ENCODE peak calls at places on chromosome 19, in six cellular contexts. H is H9, J is tibial artery, X is cardiac fibroblast, I is GM19239, K is HS-5. T is an unnamed sample.
A peak's percentile ranks its signal among the peaks of the same experiment; 100 is the strongest.

GRCh38 chr19:7986321-7987083 is 18.9 kb downstream of the ELAVL1 start:
- DNase-seq in I (no peak), X (peak; percentile 63), H (no peak), K (no peak), J (no peak), T (peak; percentile 38)

GRCh38 chr19:8655340-8655709 is 24.9 kb downstream of the NFILZ start:
- DNase-seq in X (no peak), I (no peak), H (no peak), J (no peak), K (no peak), T (no peak)

GRCh38 chr19:6020972-6021805 is 43.2 kb upstream of the RANBP3 start:
- DNase-seq in J (no peak), I (no peak), K (no peak), X (no peak), H (no peak), T (no peak)

GRCh38 chr19:48480476-48481190 is 11.5 kb downstream of the CYTH2 start:
- DNase-seq in X (peak; percentile 43), K (no peak), J (peak; percentile 53), H (no peak), I (no peak), T (no peak)

GRCh38 chr19:16402076-16402475 is 69.7 kb downstream of the EPS15L1 start:
- DNase-seq in X (no peak), K (no peak), J (no peak), H (no peak), I (no peak), T (no peak)

GRCh38 chr19:13155472-13156284 is 5.5 kb downstream of the IER2 start:
- DNase-seq in H (peak; percentile 94), K (no peak), J (peak; percentile 74), I (no peak), X (peak; percentile 94), T (no peak)

GRCh38 chr19:4012092-4012974 is 4.8 kb downstream of the PIAS4 start:
- DNase-seq in X (no peak), I (no peak), K (no peak), J (no peak), H (no peak), T (no peak)

GRCh38 chr19:11931051-11931450 is 6.1 kb downstream of the ZNF700 start:
- DNase-seq in I (no peak), J (no peak), X (no peak), K (no peak), H (no peak), T (no peak)

GRCh38 chr19:45403781-45404556 is 900 bp downstream of the PPP1R13L start:
- DNase-seq in J (peak; percentile 45), I (no peak), K (no peak), X (no peak), H (peak; percentile 92), T (no peak)

GRCh38 chr19:38209671-38210457 is 14.2 kb downstream of the DPF1 start:
- DNase-seq in J (peak; percentile 74), I (no peak), K (no peak), H (peak; percentile 72), X (peak; percentile 51), T (no peak)

GRCh38 chr19:10501971-10502523 is 1.1 kb downstream of the KEAP1 start:
- DNase-seq in H (peak; percentile 49), J (peak; percentile 72), X (peak; percentile 59), K (no peak), I (peak; percentile 63), T (no peak)

GRCh38 chr19:1521636-1522035 is 2.2 kb upstream of the PLK5 start:
- DNase-seq in X (peak; percentile 47), H (no peak), K (no peak), I (no peak), J (no peak), T (no peak)

GRCh38 chr19:8004723-8005513 is 523 bp downstream of the ELAVL1 start:
- DNase-seq in I (no peak), J (no peak), K (no peak), H (no peak), X (peak; percentile 33), T (no peak)

GRCh38 chr19:58182989-58183821 is at the start of gene ZNF274:
- DNase-seq in I (peak; percentile 94), X (peak; percentile 95), K (peak; percentile 86), H (peak; percentile 96), J (peak; percentile 87), T (peak; percentile 81)

GRCh38 chr19:582497-583197 is 7.0 kb upstream of the HCN2 start:
- DNase-seq in H (peak; percentile 64), J (no peak), I (no peak), K (no peak), X (peak; percentile 53), T (no peak)

GRCh38 chr19:33110201-33110910 is 21.6 kb upstream of the WDR88 start:
- DNase-seq in K (peak; percentile 53), H (no peak), I (no peak), J (no peak), X (peak; percentile 48), T (no peak)

GRCh38 chr19:22144394-22144793 is 52.4 kb downstream of the ZNF676 start:
- DNase-seq in H (no peak), X (peak; percentile 22), I (no peak), K (no peak), J (no peak), T (peak; percentile 1)

GRCh38 chr19:51347209-51347928 is 5.4 kb upstream of the VSIG10L start:
- DNase-seq in J (no peak), I (no peak), H (no peak), X (no peak), K (no peak), T (no peak)

GRCh38 chr19:38452430-38453366 is 19.2 kb downstream of the RYR1 start:
- DNase-seq in K (no peak), H (peak; percentile 99), I (no peak), X (no peak), J (no peak), T (no peak)

GRCh38 chr19:48501961-48502719 is 9.5 kb downstream of the LMTK3 start:
- DNase-seq in X (peak; percentile 46), K (no peak), J (no peak), H (peak; percentile 100), I (peak; percentile 72), T (no peak)